ENCODE peak calls at places on chromosomes 13 and 19, in five cellular contexts. One of them, this sample, is unnamed. For H3K4me1, the result is how much of the 10 kb centered on the place peaks cover.

GRCh38 chr13:34942732-34943674 is 933 bp downstream of the NBEA start:
- DNase-seq in transverse colon: peak
- DNase-seq in heart right ventricle: peak
- DNase-seq in testis: peak
- DNase-seq in IMR-90: no peak
- DNase-seq in this sample: peak

GRCh38 chr13:77859450-77859849 is 59.2 kb downstream of the EDNRB start:
- DNase-seq in heart right ventricle: no peak
- DNase-seq in testis: peak
- DNase-seq in transverse colon: peak
- DNase-seq in IMR-90: peak
- DNase-seq in this sample: peak

GRCh38 chr13:45518525-45519235 is 53.9 kb downstream of the COG3 start:
- DNase-seq in IMR-90: peak
- DNase-seq in heart right ventricle: no peak
- DNase-seq in transverse colon: no peak
- DNase-seq in testis: no peak
- DNase-seq in this sample: no peak

GRCh38 chr19:7575426-7576040 is 20.1 kb upstream of the CAMSAP3 start:
- DNase-seq in IMR-90: no peak
- DNase-seq in heart right ventricle: no peak
- DNase-seq in testis: no peak
- DNase-seq in transverse colon: no peak
- DNase-seq in this sample: no peak

GRCh38 chr13:39602614-39603366 is at the start of gene LHFPL6:
- DNase-seq in heart right ventricle: peak
- DNase-seq in IMR-90: peak
- DNase-seq in transverse colon: peak
- DNase-seq in testis: peak
- DNase-seq in this sample: peak

GRCh38 chr13:98105929-98106336 is 37.0 kb upstream of the FARP1 start:
- DNase-seq in heart right ventricle: peak
- DNase-seq in IMR-90: peak
- DNase-seq in transverse colon: no peak
- DNase-seq in testis: no peak
- DNase-seq in this sample: no peak

GRCh38 chr13:44238011-44238421 is 135.6 kb upstream of the SERP2 start:
- DNase-seq in IMR-90: peak
- DNase-seq in testis: no peak
- DNase-seq in transverse colon: no peak
- DNase-seq in heart right ventricle: no peak
- DNase-seq in this sample: no peak

GRCh38 chr13:45191874-45192273 is 9.0 kb downstream of the KCTD4 start:
- DNase-seq in IMR-90: no peak
- DNase-seq in heart right ventricle: no peak
- DNase-seq in transverse colon: no peak
- DNase-seq in testis: no peak
- DNase-seq in this sample: no peak

GRCh38 chr13:30034448-30034795 is 184.0 kb upstream of the UBL3 start:
- DNase-seq in testis: no peak
- DNase-seq in heart right ventricle: no peak
- DNase-seq in IMR-90: peak
- DNase-seq in transverse colon: no peak
- DNase-seq in this sample: no peak

GRCh38 chr19:19304186-19304975 is 15.9 kb downstream of the SUGP1 start:
- DNase-seq in transverse colon: no peak
- DNase-seq in heart right ventricle: peak
- DNase-seq in IMR-90: no peak
- DNase-seq in testis: peak
- DNase-seq in this sample: peak

GRCh38 chr19:29576043-29576442 is 30.0 kb upstream of the POP4 start:
- DNase-seq in testis: no peak
- DNase-seq in heart right ventricle: no peak
- DNase-seq in IMR-90: peak
- DNase-seq in transverse colon: no peak
- DNase-seq in this sample: no peak

GRCh38 chr13:76326343-76326742 is 559.9 kb downstream of the KCTD12 start:
- DNase-seq in IMR-90: no peak
- DNase-seq in heart right ventricle: no peak
- DNase-seq in transverse colon: no peak
- DNase-seq in testis: no peak
- DNase-seq in this sample: no peak

GRCh38 chr13:23870356-23871146 is 18.6 kb downstream of the MIPEP start:
- DNase-seq in transverse colon: no peak
- DNase-seq in heart right ventricle: no peak
- DNase-seq in IMR-90: no peak
- DNase-seq in testis: no peak
- DNase-seq in this sample: no peak

GRCh38 chr19:45455707-45456499 is 11.9 kb upstream of the FOSB start:
- DNase-seq in transverse colon: peak
- DNase-seq in heart right ventricle: peak
- DNase-seq in IMR-90: peak
- DNase-seq in testis: peak
- DNase-seq in this sample: peak

GRCh38 chr13:58160980-58161379 is 529.4 kb downstream of the PCDH17 start:
- DNase-seq in testis: no peak
- DNase-seq in transverse colon: no peak
- DNase-seq in IMR-90: no peak
- DNase-seq in heart right ventricle: no peak
- DNase-seq in this sample: no peak

GRCh38 chr13:36360863-36361262 is 14.7 kb upstream of the SPART start:
- DNase-seq in transverse colon: no peak
- DNase-seq in heart right ventricle: no peak
- DNase-seq in testis: no peak
- DNase-seq in IMR-90: no peak
- DNase-seq in this sample: no peak

GRCh38 chr19:18915639-18916038 is 3.5 kb downstream of the COPE start:
- DNase-seq in IMR-90: peak
- DNase-seq in testis: peak
- DNase-seq in heart right ventricle: no peak
- DNase-seq in transverse colon: peak
- DNase-seq in this sample: peak

GRCh38 chr13:28338742-28339141 is 156.2 kb downstream of the FLT1 start:
- DNase-seq in testis: no peak
- DNase-seq in IMR-90: no peak
- DNase-seq in transverse colon: no peak
- DNase-seq in heart right ventricle: no peak
- DNase-seq in this sample: no peak

GRCh38 chr19:19823916-19824315 is 2.4 kb upstream of the ZNF506 start:
- DNase-seq in IMR-90: no peak
- DNase-seq in heart right ventricle: no peak
- DNase-seq in transverse colon: no peak
- DNase-seq in testis: no peak
- DNase-seq in this sample: no peak

GRCh38 chr13:52599853-52600603 is 42.2 kb upstream of the HNRNPA1L2 start:
- DNase-seq in IMR-90: peak
- DNase-seq in transverse colon: peak
- DNase-seq in heart right ventricle: peak
- DNase-seq in testis: peak
- DNase-seq in this sample: no peak

GRCh38 chr13:99468971-99469545 is 32.2 kb upstream of the TM9SF2 start:
- DNase-seq in transverse colon: no peak
- DNase-seq in testis: no peak
- DNase-seq in IMR-90: no peak
- DNase-seq in heart right ventricle: no peak
- DNase-seq in this sample: no peak

GRCh38 chr13:99467764-99468163 is 33.5 kb upstream of the TM9SF2 start:
- DNase-seq in transverse colon: no peak
- DNase-seq in testis: no peak
- DNase-seq in IMR-90: peak
- DNase-seq in heart right ventricle: no peak
- DNase-seq in this sample: no peak

GRCh38 chr13:99463998-99464397 is 37.3 kb upstream of the TM9SF2 start:
- DNase-seq in heart right ventricle: no peak
- DNase-seq in transverse colon: no peak
- DNase-seq in IMR-90: no peak
- DNase-seq in testis: no peak
- DNase-seq in this sample: no peak

GRCh38 chr13:99465454-99465853 is 35.8 kb upstream of the TM9SF2 start:
- DNase-seq in transverse colon: no peak
- DNase-seq in testis: no peak
- DNase-seq in heart right ventricle: no peak
- DNase-seq in IMR-90: no peak
- DNase-seq in this sample: no peak

GRCh38 chr13:99464441-99464949 is 36.8 kb upstream of the TM9SF2 start:
- DNase-seq in IMR-90: peak
- DNase-seq in testis: no peak
- DNase-seq in transverse colon: no peak
- DNase-seq in heart right ventricle: no peak
- DNase-seq in this sample: no peak
- H3K4me1 ChIP-seq in IMR-90: under half
- H3K4me1 ChIP-seq in testis: under half
- H3K4me1 ChIP-seq in transverse colon: under half
- H3K4me1 ChIP-seq in heart right ventricle: under half
- H3K4me1 ChIP-seq in this sample: under half

GRCh38 chr19:17336872-17337674 is at the start of gene GTPBP3:
- DNase-seq in heart right ventricle: peak
- DNase-seq in transverse colon: peak
- DNase-seq in testis: peak
- DNase-seq in IMR-90: peak
- DNase-seq in this sample: peak

GRCh38 chr19:17333611-17334413 is 843 bp downstream of the ANO8 start:
- DNase-seq in heart right ventricle: no peak
- DNase-seq in testis: no peak
- DNase-seq in transverse colon: peak
- DNase-seq in IMR-90: peak
- DNase-seq in this sample: peak

GRCh38 chr19:17337675-17338439 is 504 bp downstream of the GTPBP3 start:
- DNase-seq in heart right ventricle: no peak
- DNase-seq in testis: no peak
- DNase-seq in IMR-90: no peak
- DNase-seq in transverse colon: no peak
- DNase-seq in this sample: no peak

GRCh38 chr19:17334414-17335409 is at the start of gene ANO8:
- DNase-seq in transverse colon: peak
- DNase-seq in IMR-90: peak
- DNase-seq in testis: peak
- DNase-seq in heart right ventricle: peak
- DNase-seq in this sample: peak

DNA sequence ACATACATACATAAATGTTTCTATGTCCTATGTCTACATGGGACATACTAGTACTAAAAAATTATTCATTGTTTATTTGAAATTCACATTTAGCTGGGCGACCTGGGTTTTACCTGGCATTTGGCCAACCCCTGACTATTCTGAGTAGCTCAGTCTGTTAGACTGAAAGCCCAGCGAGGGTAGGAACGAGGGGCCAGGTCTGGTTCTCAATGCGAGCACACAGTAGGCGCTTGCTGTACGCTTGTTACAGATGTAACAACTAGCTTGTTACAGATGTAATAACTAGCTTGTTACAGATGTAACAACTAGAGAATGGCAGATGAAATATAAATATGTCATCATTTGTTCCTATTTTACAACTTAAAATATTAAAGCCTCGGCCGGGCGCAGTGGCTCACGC is 920 bp upstream of the ANO8 start:
- DNase-seq in testis: no peak
- DNase-seq in transverse colon: no peak
- DNase-seq in IMR-90: no peak
- DNase-seq in heart right ventricle: no peak
- DNase-seq in this sample: no peak
- H3K4me1 ChIP-seq in testis: under half
- H3K4me1 ChIP-seq in transverse colon: under half
- H3K4me1 ChIP-seq in IMR-90: under half
- H3K4me1 ChIP-seq in heart right ventricle: under half
- H3K4me1 ChIP-seq in this sample: under half

GRCh38 chr19:4707956-4708650 is 15.5 kb downstream of the DPP9 start:
- DNase-seq in transverse colon: peak
- DNase-seq in testis: peak
- DNase-seq in IMR-90: peak
- DNase-seq in heart right ventricle: peak
- DNase-seq in this sample: peak
- H3K4me1 ChIP-seq in transverse colon: under half
- H3K4me1 ChIP-seq in testis: under half
- H3K4me1 ChIP-seq in IMR-90: under half
- H3K4me1 ChIP-seq in heart right ventricle: under half
- H3K4me1 ChIP-seq in this sample: under half

GRCh38 chr19:43760941-43761340 is 6.2 kb upstream of the SMG9 start:
- DNase-seq in testis: no peak
- DNase-seq in IMR-90: peak
- DNase-seq in transverse colon: no peak
- DNase-seq in heart right ventricle: no peak
- DNase-seq in this sample: no peak
- H3K4me1 ChIP-seq in testis: under half
- H3K4me1 ChIP-seq in IMR-90: under half
- H3K4me1 ChIP-seq in transverse colon: under half
- H3K4me1 ChIP-seq in heart right ventricle: under half
- H3K4me1 ChIP-seq in this sample: under half

GRCh38 chr19:38221919-38222828 is 1.8 kb downstream of the DPF1 start:
- DNase-seq in testis: no peak
- DNase-seq in transverse colon: no peak
- DNase-seq in heart right ventricle: no peak
- DNase-seq in IMR-90: no peak
- DNase-seq in this sample: no peak
- H3K4me1 ChIP-seq in testis: under half
- H3K4me1 ChIP-seq in transverse colon: under half
- H3K4me1 ChIP-seq in heart right ventricle: under half
- H3K4me1 ChIP-seq in IMR-90: under half
- H3K4me1 ChIP-seq in this sample: under half

DNA sequence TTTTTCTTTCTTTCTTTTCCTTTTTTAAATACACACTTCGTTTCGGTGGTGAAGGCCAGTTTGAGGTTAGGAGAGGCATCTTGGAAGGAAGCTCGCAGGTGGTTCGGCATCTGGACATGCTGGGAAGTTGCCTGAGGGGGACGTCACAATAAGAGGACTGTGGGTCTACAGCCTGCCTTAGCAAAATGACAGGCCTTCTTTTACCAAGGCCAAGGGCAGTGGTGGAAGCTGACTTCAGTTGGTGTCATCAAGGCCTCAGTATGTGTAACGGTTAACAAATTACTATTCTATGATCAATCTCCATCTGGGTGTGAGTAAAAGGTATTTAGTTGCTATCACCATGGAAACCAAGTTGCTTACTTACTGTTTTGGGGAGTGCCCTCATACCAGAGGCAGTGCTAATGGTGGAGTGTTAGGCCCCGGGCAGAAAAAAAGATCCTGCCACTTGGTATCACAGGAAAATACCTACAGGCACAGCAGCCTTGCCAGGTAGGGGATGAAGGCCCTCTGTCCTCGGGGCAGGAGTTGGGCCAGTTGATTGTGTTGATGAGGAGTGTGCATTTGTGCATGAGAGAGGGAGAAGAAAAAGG is 10.3 kb downstream of the ACTN4 start:
- DNase-seq in testis: no peak
- DNase-seq in IMR-90: peak
- DNase-seq in heart right ventricle: no peak
- DNase-seq in transverse colon: no peak
- DNase-seq in this sample: no peak
- H3K4me1 ChIP-seq in testis: half or more
- H3K4me1 ChIP-seq in IMR-90: under half
- H3K4me1 ChIP-seq in heart right ventricle: half or more
- H3K4me1 ChIP-seq in transverse colon: half or more
- H3K4me1 ChIP-seq in this sample: half or more

This sample was measured in adrenal gland.